ENCODE peak calls at places on chromosome 2, in four cellular contexts. V is tibial artery, S is AG09309, A is A549. N is an unnamed sample.

GRCh38 chr2:174939046-174939445 is 66.1 kb downstream of the CHN1 start:
- DNase-seq in S (no peak), A (peak), V (no peak), N (no peak)

GRCh38 chr2:211367711-211368110 is 811.3 kb downstream of the CPS1 start:
- DNase-seq in A (no peak), S (no peak), V (no peak), N (no peak)

GRCh38 chr2:213216461-213216860 is 65.0 kb upstream of the IKZF2 start:
- DNase-seq in S (no peak), A (no peak), V (no peak), N (peak)

GRCh38 chr2:12288048-12288447 is 428.7 kb upstream of the TRIB2 start:
- DNase-seq in A (no peak), V (no peak), S (no peak), N (no peak)

GRCh38 chr2:106582431-106583143 is 95.4 kb downstream of the CD8B2 start:
- DNase-seq in A (peak), S (peak), V (peak), N (peak)

GRCh38 chr2:182858671-182859070 is 7.8 kb downstream of the FRZB start:
- DNase-seq in S (no peak), A (no peak), V (no peak), N (peak)

GRCh38 chr2:228367356-228367755 is 185.9 kb upstream of the SPHKAP start:
- DNase-seq in S (no peak), V (no peak), A (no peak), N (no peak)

GRCh38 chr2:14631676-14632075 is 841 bp upstream of the LRATD1 start:
- DNase-seq in V (no peak), A (no peak), S (no peak), N (no peak)

GRCh38 chr2:48525269-48525943 is 4.5 kb upstream of the STON1 start:
- DNase-seq in V (no peak), S (no peak), A (no peak), N (no peak)

GRCh38 chr2:47028846-47029560 is 113.4 kb upstream of the MCFD2 start:
- DNase-seq in V (no peak), A (no peak), S (no peak), N (peak)

DNA sequence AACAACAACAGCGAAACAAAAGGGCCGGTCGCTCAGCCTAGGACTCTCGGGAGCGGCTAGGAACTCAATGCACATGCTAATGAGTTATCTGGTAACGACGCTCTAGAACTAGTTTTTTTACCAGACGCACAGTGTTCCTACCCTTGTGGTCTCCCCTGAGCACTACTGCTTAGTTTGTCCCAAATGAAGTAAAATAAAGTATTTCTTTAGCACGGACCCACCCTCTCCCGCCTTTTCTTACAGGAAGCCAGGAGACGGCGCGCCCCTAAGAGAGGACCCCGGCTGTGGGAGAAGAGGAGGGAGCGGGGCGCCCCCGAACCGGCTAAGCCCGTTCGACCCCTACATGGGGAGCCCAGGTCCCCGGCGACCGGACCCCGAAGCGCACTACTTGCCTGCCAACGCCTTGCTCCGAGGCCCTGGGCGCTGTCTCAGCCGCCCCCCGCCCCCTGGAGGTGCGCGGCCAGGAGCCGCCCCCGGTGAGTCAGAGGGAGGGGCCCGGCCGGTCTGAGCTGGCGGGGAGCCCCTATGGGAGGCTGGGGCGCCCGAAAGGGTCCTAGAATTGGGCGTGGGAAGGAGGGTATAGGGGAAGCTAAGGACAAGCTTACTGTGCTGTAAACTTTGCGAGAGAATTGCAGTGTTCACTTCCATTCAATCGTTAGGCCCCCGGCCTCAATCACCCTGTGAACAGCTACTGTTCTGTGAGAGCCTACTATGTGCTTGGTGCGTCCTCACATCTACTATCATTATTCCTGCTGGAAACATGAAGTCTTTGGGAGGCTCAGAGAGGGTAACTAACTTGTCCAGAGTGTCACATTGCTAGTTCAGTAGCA is 3.6 kb upstream of the CAPG start:
- DNase-seq in S (no peak), V (no peak), A (no peak), N (peak)
- TF ChIP-seq CTCF in S (no peak), V (peak), A (no peak), N (no peak)

GRCh38 chr2:25954199-25954752 is 28.0 kb downstream of the KIF3C start:
- DNase-seq in S (no peak), V (no peak), A (no peak), N (no peak)

GRCh38 chr2:25955036-25955435 is 27.3 kb downstream of the KIF3C start:
- DNase-seq in V (no peak), S (no peak), A (no peak), N (no peak)

GRCh38 chr2:25960396-25960795 is 21.9 kb downstream of the KIF3C start:
- DNase-seq in A (no peak), V (no peak), S (no peak), N (no peak)

GRCh38 chr2:25957743-25958142 is 24.6 kb downstream of the KIF3C start:
- DNase-seq in V (no peak), S (no peak), A (no peak), N (no peak)

GRCh38 chr2:25955869-25956535 is 26.3 kb downstream of the KIF3C start:
- DNase-seq in S (no peak), V (no peak), A (peak), N (no peak)
- TF ChIP-seq CTCF in S (no peak), V (no peak), A (peak), N (no peak)

GRCh38 chr2:237664151-237664550 is 36.8 kb downstream of the LRRFIP1 start:
- DNase-seq in S (no peak), A (no peak), V (no peak), N (no peak)

GRCh38 chr2:237661799-237662328 is 34.5 kb downstream of the LRRFIP1 start:
- DNase-seq in A (no peak), V (no peak), S (no peak), N (no peak)

GRCh38 chr2:237663517-237663916 is 36.1 kb downstream of the LRRFIP1 start:
- DNase-seq in A (no peak), V (no peak), S (no peak), N (no peak)

GRCh38 chr2:237660381-237660900 is 33.1 kb downstream of the LRRFIP1 start:
- DNase-seq in A (no peak), S (no peak), V (no peak), N (peak)

DNA sequence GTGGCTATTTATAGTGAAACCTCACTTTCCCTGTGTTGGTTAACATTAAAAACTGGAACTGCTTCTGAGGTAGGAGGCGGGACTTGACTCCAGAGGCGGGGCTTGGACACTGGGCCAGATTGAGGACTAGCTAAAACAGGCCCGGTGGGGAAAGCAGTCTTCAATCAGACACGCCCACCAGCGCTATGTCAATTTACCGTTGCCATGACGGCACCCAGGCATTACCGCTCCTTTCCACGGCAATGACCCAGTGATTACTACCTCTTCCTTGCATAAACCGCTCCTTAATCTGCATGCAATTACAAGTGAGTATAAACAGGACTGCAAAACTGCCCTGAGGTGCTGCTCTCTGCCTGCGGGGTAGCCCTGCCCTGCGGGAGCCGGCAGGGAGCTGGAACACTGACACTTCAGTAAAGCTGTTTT is 35.3 kb downstream of the LRRFIP1 start:
- DNase-seq in S (peak), V (peak), A (no peak), N (peak)
- TF ChIP-seq CTCF in S (no peak), V (no peak), A (no peak), N (no peak)

GRCh38 chr2:166057363-166058169 is 70.3 kb downstream of the SCN1A start:
- DNase-seq in A (peak), S (peak), V (no peak), N (no peak)
- TF ChIP-seq CTCF in A (peak), S (peak), V (peak), N (peak)

GRCh38 chr2:133674433-133675331 is 106.4 kb upstream of the NCKAP5 start:
- DNase-seq in S (peak), A (peak), V (no peak), N (no peak)
- TF ChIP-seq CTCF in S (no peak), A (no peak), V (no peak), N (no peak)

GRCh38 chr2:17479875-17480274 is 38.4 kb downstream of the RAD51AP2 start:
- DNase-seq in A (no peak), V (no peak), S (peak), N (no peak)

GRCh38 chr2:17482651-17483050 is 35.6 kb downstream of the RAD51AP2 start:
- DNase-seq in V (no peak), A (no peak), S (no peak), N (no peak)

DNA sequence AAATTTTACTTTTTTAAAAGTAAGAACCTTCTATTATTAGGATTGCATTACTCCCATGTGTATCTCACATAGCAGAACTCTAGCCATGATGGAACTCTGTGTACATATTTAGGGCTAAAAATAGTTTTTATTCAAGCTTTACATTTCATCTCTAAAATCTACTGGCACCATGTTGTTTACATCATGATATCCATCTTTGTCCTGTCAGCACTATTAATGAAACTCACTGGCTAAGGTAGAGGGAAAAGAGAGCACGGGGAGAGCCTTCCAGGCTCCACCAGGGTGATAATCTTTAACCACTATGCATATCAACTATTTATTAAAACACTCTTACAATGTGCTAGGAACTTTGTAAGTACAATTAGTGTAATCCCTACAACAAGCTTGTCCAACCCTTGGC is 34.7 kb downstream of the RAD51AP2 start:
- DNase-seq in V (no peak), A (no peak), S (no peak), N (no peak)
- TF ChIP-seq CTCF in V (no peak), A (no peak), S (no peak), N (no peak)